ENCODE peak calls at places on chromosomes 3 and 15, in ten cellular contexts. Q, A, L, E, Z, I, R, F, M and H are unnamed samples.
A peak's percentile ranks its signal among the peaks of the same experiment; 100 is the strongest.

GRCh38 chr3:143203848-143204247 is 84.3 kb downstream of the CHST2 start:
- DNase-seq in Q (no peak), A (no peak), L (no peak), E (no peak), Z (no peak), I (no peak), R (no peak), F (no peak), M (peak; percentile 66), H (no peak)

GRCh38 chr3:11835028-11835639 is 11.6 kb downstream of the TAMM41 start:
- DNase-seq in Q (no peak), A (no peak), L (no peak), E (no peak), Z (no peak), I (no peak), R (no peak), F (no peak), M (peak; percentile 18), H (no peak)

GRCh38 chr3:11603628-11604027 is 40.1 kb downstream of the VGLL4 start:
- DNase-seq in Q (no peak), A (no peak), L (no peak), E (no peak), Z (no peak), I (no peak), R (no peak), F (no peak), M (no peak), H (peak; percentile 93)

GRCh38 chr3:11060500-11061251 is 68.1 kb downstream of the SLC6A1 start:
- DNase-seq in Q (no peak), A (peak; percentile 67), L (no peak), E (peak; percentile 43), Z (peak; percentile 39), I (peak; percentile 85), R (no peak), F (peak; percentile 76), M (peak; percentile 66), H (peak; percentile 28)

GRCh38 chr15:83018477-83018876 is 7.0 kb upstream of the C15orf40 start:
- DNase-seq in Q (no peak), A (no peak), L (no peak), E (no peak), Z (no peak), I (no peak), R (no peak), F (no peak), M (no peak), H (no peak)

GRCh38 chr3:127738192-127738840 is 65.6 kb downstream of the ABTB1 start:
- DNase-seq in Q (no peak), A (no peak), L (no peak), E (no peak), Z (no peak), I (no peak), R (no peak), F (no peak), M (peak; percentile 57), H (no peak)

GRCh38 chr3:103977417-103977816 is 1389.3 kb upstream of the ALCAM start:
- DNase-seq in Q (no peak), A (no peak), L (no peak), E (no peak), Z (no peak), I (no peak), R (no peak), F (no peak), M (no peak), H (no peak)

GRCh38 chr3:71010731-71011455 is 572.6 kb downstream of the FOXP1 start:
- DNase-seq in Q (peak; percentile 17), A (no peak), L (peak; percentile 52), E (no peak), Z (peak; percentile 55), I (no peak), R (peak; percentile 50), F (no peak), M (no peak), H (no peak)

GRCh38 chr15:74807302-74807701 is 5.3 kb upstream of the LMAN1L start:
- DNase-seq in Q (no peak), A (no peak), L (no peak), E (no peak), Z (no peak), I (no peak), R (no peak), F (no peak), M (no peak), H (no peak)

GRCh38 chr3:119800844-119801243 is 18.9 kb downstream of the NR1I2 start:
- DNase-seq in Q (no peak), A (no peak), L (no peak), E (no peak), Z (no peak), I (no peak), R (no peak), F (no peak), M (no peak), H (no peak)

GRCh38 chr15:40815042-40815678 is 7.9 kb upstream of the DNAJC17 start:
- DNase-seq in Q (no peak), A (no peak), L (no peak), E (no peak), Z (no peak), I (no peak), R (no peak), F (peak; percentile 46), M (no peak), H (no peak)

GRCh38 chr3:162130582-162130981 is 634.0 kb downstream of the OTOL1 start:
- DNase-seq in Q (no peak), A (no peak), L (no peak), E (no peak), Z (no peak), I (no peak), R (no peak), F (no peak), M (no peak), H (no peak)

GRCh38 chr3:53074366-53074696 is 28.5 kb upstream of the SFMBT1 start:
- DNase-seq in Q (no peak), A (no peak), L (no peak), E (no peak), Z (no peak), I (no peak), R (no peak), F (peak; percentile 12), M (no peak), H (no peak)

GRCh38 chr15:70505411-70505919 is 257.9 kb downstream of the UACA start:
- DNase-seq in Q (no peak), A (no peak), L (no peak), E (no peak), Z (peak; percentile 55), I (no peak), R (no peak), F (no peak), M (peak; percentile 84), H (no peak)

GRCh38 chr15:92801412-92801773 is 98.7 kb upstream of the CHD2 start:
- DNase-seq in Q (no peak), A (no peak), L (no peak), E (no peak), Z (no peak), I (no peak), R (no peak), F (no peak), M (peak; percentile 94), H (no peak)

GRCh38 chr3:146536681-146537080 is 7.7 kb downstream of the PLSCR1 start:
- DNase-seq in Q (no peak), A (no peak), L (no peak), E (no peak), Z (no peak), I (no peak), R (no peak), F (no peak), M (no peak), H (no peak)

GRCh38 chr3:72646263-72646662 is 202.0 kb downstream of the SHQ1 start:
- DNase-seq in Q (no peak), A (no peak), L (no peak), E (no peak), Z (no peak), I (no peak), R (no peak), F (no peak), M (no peak), H (no peak)

GRCh38 chr3:11568503-11569155 is 75.1 kb downstream of the VGLL4 start:
- DNase-seq in Q (no peak), A (no peak), L (no peak), E (no peak), Z (no peak), I (no peak), R (no peak), F (peak; percentile 72), M (peak; percentile 94), H (peak; percentile 79)

GRCh38 chr3:185309309-185309708 is 53.6 kb upstream of the MAP3K13 start:
- DNase-seq in Q (no peak), A (no peak), L (no peak), E (no peak), Z (no peak), I (no peak), R (no peak), F (no peak), M (no peak), H (no peak)